ENCODE peak calls at places on chromosomes 6 and 20, in eight cellular contexts. W is progenitor cell of endocrine pancreas, B is astrocyte, N is astrocyte of the spinal cord, S is A549, K is HL-60, V is GM06990, H is IMR-90. R is an unnamed sample.

GRCh38 chr20:47568019-47568418 is 66.3 kb downstream of the NCOA3 start:
- DNase-seq in W (no peak), N (peak; percentile 91), S (no peak), B (peak; percentile 99), H (peak; percentile 90), V (no peak), K (no peak), R (peak; percentile 53)

GRCh38 chr20:25177890-25178321 is 17.6 kb upstream of the ENTPD6 start:
- DNase-seq in W (no peak), N (peak; percentile 50), B (peak; percentile 54), V (no peak), S (no peak), K (no peak), H (no peak), R (no peak)

GRCh38 chr6:3442444-3443220 is 14.2 kb downstream of the SLC22A23 start:
- DNase-seq in W (no peak), V (no peak), K (no peak), B (peak; percentile 92), N (peak; percentile 70), H (peak; percentile 76), S (no peak), R (peak; percentile 48)

GRCh38 chr20:62898970-62899632 is 27.2 kb downstream of the DIDO1 start:
- DNase-seq in B (no peak), V (peak; percentile 42), H (no peak), N (no peak), S (no peak), K (no peak), W (no peak), R (no peak)

GRCh38 chr6:30206799-30207618 is 6.2 kb downstream of the TRIM26 start:
- DNase-seq in S (no peak), K (no peak), B (peak; percentile 23), H (peak; percentile 20), N (peak; percentile 13), W (no peak), V (no peak), R (peak; percentile 56)

GRCh38 chr6:122798099-122798641 is 9.1 kb downstream of the SMPDL3A start:
- DNase-seq in S (peak; percentile 15), K (no peak), H (peak; percentile 84), N (peak; percentile 85), B (peak; percentile 82), V (peak; percentile 22), W (no peak), R (peak; percentile 92)

GRCh38 chr20:31542201-31542842 is 28.1 kb downstream of the HM13 start:
- DNase-seq in S (no peak), W (no peak), V (no peak), K (no peak), N (no peak), B (no peak), H (no peak), R (peak; percentile 48)

GRCh38 chr6:17729223-17730077 is 22.7 kb upstream of the NUP153 start:
- DNase-seq in W (no peak), S (no peak), K (no peak), V (no peak), H (no peak), B (no peak), N (no peak), R (peak; percentile 22)

GRCh38 chr20:23366384-23366783 is 4.4 kb downstream of the GZF1 start:
- DNase-seq in B (no peak), N (no peak), S (no peak), H (no peak), V (no peak), W (no peak), K (no peak), R (no peak)

GRCh38 chr6:36752886-36753506 is 55.4 kb downstream of the RAB44 start:
- DNase-seq in S (no peak), B (no peak), N (no peak), V (peak; percentile 65), H (no peak), W (no peak), K (no peak), R (no peak)

DNA sequence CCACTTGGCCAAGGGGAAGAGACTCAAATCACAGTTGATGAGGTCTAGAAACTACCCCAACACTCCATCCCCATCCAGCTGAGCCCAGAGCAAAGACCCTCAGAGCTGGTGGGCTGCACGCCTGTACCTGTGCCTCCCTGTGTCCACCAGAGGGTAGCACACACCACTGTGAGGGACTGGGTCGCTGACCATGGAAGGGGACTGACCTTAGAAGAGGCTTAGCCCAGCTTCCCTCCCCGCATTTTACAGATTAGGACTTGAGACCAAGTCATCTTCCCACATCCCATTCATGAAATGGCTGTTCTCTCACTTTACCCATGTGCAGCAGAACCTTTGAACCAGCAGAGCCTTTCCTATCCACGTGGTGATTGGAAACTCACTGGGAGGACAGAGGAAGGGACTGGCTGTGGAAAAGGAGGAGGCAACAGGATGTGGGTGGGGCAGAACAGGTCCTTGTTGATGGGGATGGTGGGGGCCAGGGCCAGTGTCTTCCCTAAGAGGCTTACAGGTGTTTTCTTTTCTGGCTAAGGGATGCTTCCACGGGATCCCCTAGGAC is 44.3 kb downstream of the CPXM1 start:
- DNase-seq in V (no peak), K (no peak), N (peak; percentile 46), H (peak; percentile 51), B (no peak), W (no peak), S (no peak), R (peak; percentile 58)
- TF ChIP-seq CTCF in V (peak; percentile 48), K (no peak), N (peak; percentile 87), H (peak; percentile 82), B (peak; percentile 51), W (peak; percentile 74), S (peak; percentile 67), R (peak; percentile 72)

DNA sequence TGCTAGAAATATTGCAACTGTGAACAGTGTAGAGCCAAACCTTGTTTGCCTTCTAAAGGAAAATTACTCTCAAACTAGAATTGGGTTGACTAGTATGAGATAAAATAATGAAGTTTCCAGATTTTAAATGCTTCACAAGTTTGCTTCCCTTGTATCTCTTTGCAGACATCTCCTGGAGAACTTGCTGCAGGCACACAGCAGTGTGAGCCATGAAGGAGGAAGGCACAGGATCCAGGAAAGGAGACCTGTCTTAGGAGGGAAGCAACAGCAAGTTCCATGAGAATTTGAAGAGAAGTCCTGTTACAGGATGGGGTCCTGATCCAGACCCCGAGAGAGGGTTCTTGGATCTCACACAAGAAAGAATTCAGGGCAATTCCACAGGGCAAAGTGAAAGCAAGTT is 115.9 kb downstream of the BMP7 start:
- DNase-seq in H (no peak), B (no peak), K (no peak), V (no peak), N (no peak), W (no peak), S (no peak), R (no peak)
- TF ChIP-seq CTCF in H (no peak), B (no peak), K (no peak), V (no peak), N (no peak), W (no peak), S (no peak), R (no peak)

DNA sequence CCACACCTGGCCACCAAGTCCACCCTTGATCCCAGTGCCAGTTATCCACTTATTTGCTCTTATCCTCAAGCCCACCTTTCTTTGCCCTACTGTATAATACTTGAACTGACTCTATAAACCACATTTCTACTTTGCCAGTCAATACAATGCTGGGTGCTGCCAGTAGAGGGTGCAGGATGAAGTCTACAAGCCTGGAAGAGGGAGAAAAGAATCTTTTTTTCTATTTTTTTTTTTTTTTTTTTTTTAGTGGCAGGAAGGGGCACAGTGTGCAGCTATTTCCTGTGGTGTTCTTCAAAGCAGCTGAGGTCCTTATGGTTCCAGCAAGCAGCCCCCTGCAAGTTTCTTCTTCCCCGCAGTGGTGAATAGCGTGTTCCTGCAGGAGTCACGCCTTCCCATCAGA is 22.2 kb upstream of the GABRR1 start:
- DNase-seq in B (no peak), N (no peak), K (no peak), W (no peak), V (no peak), S (no peak), H (no peak), R (peak; percentile 8)
- TF ChIP-seq CTCF in B (peak; percentile 19), N (peak; percentile 46), K (peak; percentile 37), W (peak; percentile 48), V (peak; percentile 65), S (no peak), H (peak; percentile 21), R (peak; percentile 44)

GRCh38 chr6:82095091-82095490 is 152.5 kb downstream of the IBTK start:
- DNase-seq in W (no peak), H (no peak), S (no peak), V (no peak), K (no peak), N (no peak), B (no peak), R (no peak)
- TF ChIP-seq CTCF in W (no peak), H (no peak), S (no peak), V (no peak), K (no peak), N (no peak), B (no peak), R (no peak)

GRCh38 chr6:27119761-27120160 is 127.7 kb upstream of the PRSS16 start:
- DNase-seq in N (no peak), S (no peak), W (no peak), K (no peak), V (no peak), B (no peak), H (no peak), R (no peak)

GRCh38 chr6:27112974-27113373 is 134.5 kb upstream of the PRSS16 start:
- DNase-seq in W (no peak), V (no peak), K (no peak), S (no peak), N (no peak), H (no peak), B (no peak), R (no peak)

GRCh38 chr6:27111743-27112142 is 135.8 kb upstream of the PRSS16 start:
- DNase-seq in H (no peak), W (no peak), V (no peak), N (no peak), S (no peak), B (no peak), K (no peak), R (no peak)

GRCh38 chr6:27119329-27119728 is 128.2 kb upstream of the PRSS16 start:
- DNase-seq in B (no peak), H (no peak), V (no peak), N (no peak), S (no peak), K (no peak), W (no peak), R (no peak)

DNA sequence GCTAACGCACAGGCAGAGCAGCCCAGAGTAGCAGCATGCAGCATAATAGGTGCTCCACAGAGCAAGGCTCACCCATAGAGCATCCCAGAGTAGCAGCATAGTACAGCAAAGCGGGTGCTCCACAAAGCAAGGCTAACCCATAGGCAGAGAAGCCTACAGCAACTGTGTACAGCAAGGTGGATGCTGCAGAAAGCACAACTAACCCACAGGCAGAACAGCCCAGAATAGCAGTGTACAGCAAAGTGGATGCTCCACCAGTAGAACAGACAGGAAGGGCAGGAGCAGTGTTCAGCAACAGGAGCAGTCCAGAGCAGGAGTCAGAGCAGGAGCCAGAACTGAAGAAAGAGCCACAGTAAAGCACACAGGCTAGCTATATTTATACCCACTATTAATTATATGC is 132.7 kb upstream of the PRSS16 start:
- DNase-seq in K (no peak), B (no peak), N (no peak), W (no peak), S (no peak), H (no peak), V (no peak), R (no peak)
- TF ChIP-seq CTCF in K (no peak), B (no peak), N (no peak), W (no peak), S (no peak), H (no peak), V (no peak), R (no peak)